ENCODE peak calls at places on chromosomes 5 and 9, in four cellular contexts. X, S, M and B are unnamed samples.

GRCh38 chr5:132017316-132017715 is 5.9 kb upstream of the ACSL6 start:
- DNase-seq in X (peak), S (no peak), M (no peak), B (no peak)

GRCh38 chr5:146507428-146507827 is 8.6 kb downstream of the GPR151 start:
- DNase-seq in X (no peak), S (no peak), M (no peak), B (no peak)

GRCh38 chr5:171931163-171931562 is 75.3 kb downstream of the FBXW11 start:
- DNase-seq in X (no peak), S (no peak), M (no peak), B (no peak)

GRCh38 chr5:34474573-34475021 is 181.5 kb upstream of the RAI14 start:
- DNase-seq in X (peak), S (no peak), M (peak), B (peak)

GRCh38 chr5:138990986-138991645 is 116.0 kb upstream of the LRRTM2 start:
- DNase-seq in X (no peak), S (no peak), M (no peak), B (no peak)

GRCh38 chr9:22413884-22414283 is 32.7 kb upstream of the DMRTA1 start:
- DNase-seq in X (no peak), S (no peak), M (peak), B (peak)

GRCh38 chr5:40681351-40682311 is 1.9 kb downstream of the PTGER4 start:
- DNase-seq in X (no peak), S (no peak), M (no peak), B (no peak)

GRCh38 chr5:132259061-132259851 is 1.8 kb downstream of the PDLIM4 start:
- DNase-seq in X (no peak), S (no peak), M (peak), B (no peak)

GRCh38 chr5:29697786-29698414 is 1495.6 kb upstream of the CDH6 start:
- DNase-seq in X (peak), S (no peak), M (no peak), B (peak)

GRCh38 chr5:135348920-135349319 is 50.1 kb downstream of the MACROH2A1 start:
- DNase-seq in X (no peak), S (no peak), M (no peak), B (no peak)

GRCh38 chr5:79746645-79747044 is 57.0 kb downstream of the CMYA5 start:
- DNase-seq in X (no peak), S (no peak), M (no peak), B (no peak)

GRCh38 chr9:109118802-109119438 is 827 bp downstream of the TMEM245 start:
- DNase-seq in X (no peak), S (no peak), M (no peak), B (no peak)

GRCh38 chr9:120890415-120891254 is 13.6 kb upstream of the PHF19 start:
- DNase-seq in X (no peak), S (no peak), M (no peak), B (no peak)

GRCh38 chr5:163489745-163490075 is 15.7 kb upstream of the MAT2B start:
- DNase-seq in X (no peak), S (no peak), M (no peak), B (no peak)

GRCh38 chr9:93094294-93095204 is 1.5 kb upstream of the CARD19 start:
- DNase-seq in X (peak), S (no peak), M (no peak), B (no peak)

GRCh38 chr9:122084276-122084675 is 8.8 kb downstream of the TTLL11 start:
- DNase-seq in X (no peak), S (no peak), M (no peak), B (no peak)

GRCh38 chr5:101977729-101978345 is 318.2 kb downstream of the SLCO4C1 start:
- DNase-seq in X (peak), S (no peak), M (peak), B (peak)

GRCh38 chr5:139407517-139407916 is 3.6 kb upstream of the SPATA24 start:
- DNase-seq in X (no peak), S (no peak), M (no peak), B (no peak)

GRCh38 chr9:76369583-76369982 is 24.6 kb downstream of the RFK start:
- DNase-seq in X (no peak), S (no peak), M (peak), B (no peak)

GRCh38 chr9:112094240-112094639 is 80.9 kb downstream of the SUSD1 start:
- DNase-seq in X (no peak), S (no peak), M (no peak), B (no peak)

GRCh38 chr5:157059093-157059539 is at the start of gene HAVCR1:
- DNase-seq in X (no peak), S (no peak), M (no peak), B (no peak)

GRCh38 chr5:126015244-126016054 is 407.8 kb upstream of the GRAMD2B start:
- DNase-seq in X (no peak), S (no peak), M (peak), B (no peak)
- H3K27ac ChIP-seq in X (no peak), S (no peak), M (peak), B (peak)

GRCh38 chr9:127566351-127567001 is 45.6 kb upstream of the STXBP1 start:
- DNase-seq in X (no peak), S (no peak), M (peak), B (no peak)
- H3K27ac ChIP-seq in X (no peak), S (peak), M (peak), B (peak)

DNA sequence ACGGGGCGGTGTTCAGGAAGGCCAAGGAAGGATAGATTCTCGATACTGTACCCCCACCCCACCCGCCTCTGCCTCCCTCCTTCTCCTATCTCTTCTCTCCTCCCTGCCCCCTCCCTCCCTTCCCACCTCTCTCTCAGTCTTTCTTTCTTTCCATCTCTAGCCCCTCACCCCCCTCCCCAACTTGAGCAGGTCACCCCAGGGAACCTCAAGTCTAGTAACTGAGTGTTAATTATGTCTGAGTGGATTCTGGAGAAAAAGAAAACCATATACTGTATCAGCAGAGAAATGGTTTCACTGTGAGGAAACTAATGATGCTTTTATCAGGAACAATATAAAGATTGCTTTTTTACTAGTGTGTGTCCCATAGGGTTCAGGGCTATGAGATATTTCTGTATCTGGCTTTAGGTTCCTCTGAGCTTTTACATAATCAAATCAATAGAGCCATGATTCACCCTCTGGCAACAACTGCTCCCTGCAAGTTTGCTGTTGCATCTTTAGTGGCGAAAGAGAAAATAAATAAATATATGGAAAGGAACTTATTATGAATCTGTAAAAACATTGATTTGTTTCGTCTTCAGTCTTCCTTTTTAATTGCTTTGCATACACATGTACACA is 639.7 kb downstream of the CCDC171 start:
- DNase-seq in X (no peak), S (no peak), M (no peak), B (no peak)
- H3K27ac ChIP-seq in X (no peak), S (no peak), M (no peak), B (no peak)

GRCh38 chr9:36164361-36164760 is 4.8 kb upstream of the CCIN start:
- DNase-seq in X (no peak), S (no peak), M (no peak), B (no peak)
- H3K27ac ChIP-seq in X (no peak), S (peak), M (no peak), B (no peak)

GRCh38 chr5:176994460-176995121 is 12.0 kb downstream of the UIMC1 start:
- DNase-seq in X (peak), S (no peak), M (peak), B (no peak)
- H3K27ac ChIP-seq in X (peak), S (no peak), M (no peak), B (no peak)